ENCODE peak calls at places on chromosomes 13 and 19, in five cellular contexts. H is WERI-Rb-1, P is left lung, A is dorsolateral prefrontal cortex, I is cardiac muscle cell. E is an unnamed sample.
A peak's percentile ranks its signal among the peaks of the same experiment; 100 is the strongest.

GRCh38 chr13:51520524-51520923 is 63.7 kb upstream of the WDFY2 start:
- DNase-seq in P (no peak), H (no peak), A (peak; percentile 28), I (peak; percentile 68), E (peak; percentile 47)

GRCh38 chr19:6109947-6110346 is 353 bp downstream of the RFX2 start:
- DNase-seq in I (no peak), A (no peak), H (no peak), P (no peak), E (no peak)

GRCh38 chr13:79973533-79973963 is 367.4 kb downstream of the SPRY2 start:
- DNase-seq in H (peak; percentile 16), P (no peak), I (no peak), A (no peak), E (no peak)

GRCh38 chr13:64871742-64872141 is 2358.4 kb downstream of the PCDH9 start:
- DNase-seq in I (peak; percentile 12), P (no peak), A (no peak), H (no peak), E (no peak)

GRCh38 chr13:28077231-28077630 is 23.1 kb downstream of the FLT3 start:
- DNase-seq in H (no peak), I (no peak), A (no peak), P (no peak), E (no peak)

GRCh38 chr13:41563501-41564001 is 106.2 kb downstream of the RGCC start:
- DNase-seq in I (peak; percentile 54), P (no peak), H (no peak), A (no peak), E (peak; percentile 92)

GRCh38 chr19:54333586-54334298 is 5.2 kb downstream of the LILRA4 start:
- DNase-seq in H (no peak), A (no peak), P (no peak), I (no peak), E (no peak)

GRCh38 chr19:45782820-45783785 is 813 bp upstream of the DMPK start:
- DNase-seq in H (no peak), I (peak; percentile 56), A (no peak), P (no peak), E (peak; percentile 52)

GRCh38 chr13:98826156-98826555 is 73.7 kb upstream of the SLC15A1 start:
- DNase-seq in H (no peak), P (no peak), I (peak; percentile 51), A (no peak), E (no peak)

GRCh38 chr19:40348125-40348913 is at the start of the genes C19orf47 and PLD3:
- DNase-seq in H (peak; percentile 99), P (peak; percentile 100), A (peak; percentile 100), I (peak; percentile 100), E (peak; percentile 96)

GRCh38 chr19:17627161-17627560 is 61.0 kb downstream of the UNC13A start:
- DNase-seq in I (no peak), H (no peak), A (no peak), P (no peak), E (no peak)

GRCh38 chr13:85798999-85799646 is at the start of gene SLITRK6:
- DNase-seq in H (peak; percentile 76), I (peak; percentile 66), A (no peak), P (no peak), E (peak; percentile 76)

GRCh38 chr19:12872941-12873890 is 8.0 kb downstream of the DNASE2 start:
- DNase-seq in A (no peak), I (peak; percentile 71), H (peak; percentile 48), P (no peak), E (no peak)

GRCh38 chr13:100797921-100798320 is 123.3 kb upstream of the TMTC4 start:
- DNase-seq in P (no peak), H (no peak), A (no peak), I (no peak), E (no peak)

GRCh38 chr19:38250821-38251563 is 5.2 kb downstream of the PPP1R14A start:
- DNase-seq in P (no peak), I (peak; percentile 73), H (peak; percentile 88), A (no peak), E (no peak)

GRCh38 chr19:8512115-8512967 is 1.6 kb downstream of the ZNF414 start:
- DNase-seq in P (no peak), H (no peak), I (peak; percentile 24), A (no peak), E (no peak)

GRCh38 chr13:98202026-98202425 is 25.0 kb upstream of the RNF113B start:
- DNase-seq in P (no peak), I (no peak), H (no peak), A (no peak), E (no peak)

GRCh38 chr13:97310809-97311436 is 88.8 kb downstream of the MBNL2 start:
- DNase-seq in P (no peak), H (no peak), A (no peak), I (no peak), E (no peak)

GRCh38 chr13:75132800-75133695 is 348.9 kb downstream of the TBC1D4 start:
- DNase-seq in A (no peak), P (no peak), I (no peak), H (no peak), E (peak; percentile 26)

GRCh38 chr19:2624537-2625091 is 77.9 kb downstream of the GNG7 start:
- DNase-seq in A (peak; percentile 47), P (peak; percentile 64), I (no peak), H (peak; percentile 49), E (no peak)

GRCh38 chr13:26517931-26518330 is 39.6 kb upstream of the WASF3 start:
- DNase-seq in I (no peak), A (peak; percentile 57), P (no peak), H (no peak), E (no peak)

GRCh38 chr13:102487330-102487729 is 85.5 kb upstream of the FGF14 start:
- DNase-seq in H (no peak), P (no peak), I (no peak), A (peak; percentile 19), E (no peak)

GRCh38 chr19:12034610-12035009 is 869 bp downstream of the ZNF433 start:
- DNase-seq in I (no peak), A (no peak), P (no peak), H (peak; percentile 12), E (no peak)

GRCh38 chr19:10566658-10567410 is 1.0 kb upstream of the KRI1 start:
- DNase-seq in A (no peak), I (no peak), H (no peak), P (no peak), E (no peak)

GRCh38 chr13:67509039-67509438 is 278.9 kb upstream of the PCDH9 start:
- DNase-seq in P (no peak), H (no peak), A (no peak), I (no peak), E (peak; percentile 11)

GRCh38 chr19:34085336-34085735 is 87.0 kb upstream of the LSM14A start:
- DNase-seq in I (no peak), A (no peak), H (no peak), P (no peak), E (no peak)

GRCh38 chr19:32358311-32358710 is 12.9 kb downstream of the ZNF507 start:
- DNase-seq in P (no peak), H (no peak), I (no peak), A (no peak), E (no peak)

GRCh38 chr19:47247308-47247990 is 8.9 kb upstream of the CCDC9 start:
- DNase-seq in P (peak; percentile 75), A (peak; percentile 77), I (peak; percentile 87), H (peak; percentile 72), E (peak; percentile 33)

GRCh38 chr19:13055213-13056051 is 47.2 kb downstream of the LYL1 start:
- DNase-seq in H (peak; percentile 63), A (no peak), P (peak; percentile 85), I (peak; percentile 98), E (peak; percentile 92)

GRCh38 chr13:26518433-26519084 is 38.9 kb upstream of the WASF3 start:
- DNase-seq in A (no peak), P (no peak), H (peak; percentile 71), I (no peak), E (no peak)

GRCh38 chr13:86864376-86864775 is 806.8 kb upstream of the SLITRK5 start:
- DNase-seq in H (no peak), P (no peak), A (no peak), I (no peak), E (no peak)

GRCh38 chr13:112522578-112522977 is 65.4 kb downstream of the TUBGCP3 start:
- DNase-seq in A (no peak), P (no peak), H (no peak), I (no peak), E (peak; percentile 14)

GRCh38 chr19:49907745-49908446 is 11.2 kb upstream of the IL4I1 start:
- DNase-seq in P (no peak), I (no peak), A (no peak), H (no peak), E (no peak)

GRCh38 chr13:36453518-36453917 is 21.2 kb downstream of the CCNA1 start:
- DNase-seq in A (no peak), P (no peak), I (peak; percentile 52), H (no peak), E (no peak)

GRCh38 chr19:42469311-42470239 is 26.8 kb upstream of the CXCL17 start:
- DNase-seq in H (no peak), A (no peak), I (no peak), P (no peak), E (no peak)

GRCh38 chr19:887599-887998 is 5.4 kb downstream of the MED16 start:
- DNase-seq in I (no peak), A (no peak), H (no peak), P (no peak), E (no peak)

GRCh38 chr19:48926909-48927308 is 6.6 kb upstream of the DHDH start:
- DNase-seq in I (peak; percentile 97), P (peak; percentile 79), A (peak; percentile 10), H (no peak), E (peak; percentile 99)

GRCh38 chr13:110559429-110559943 is 2.0 kb downstream of the RAB20 start:
- DNase-seq in A (no peak), H (no peak), I (peak; percentile 49), P (peak; percentile 86), E (no peak)

E was measured in astrocyte.